ENCODE peak calls at places on chromosomes 13 and 19, in seven cellular contexts. One of them, this sample, is unnamed.

GRCh38 chr13:94712812-94713555 is 639 bp upstream of the SOX21 start:
- DNase-seq in AG09319: peak; percentile 11
- DNase-seq in ACHN: peak; percentile 45
- DNase-seq in fibroblast of lung: peak; percentile 59
- DNase-seq in activated T-cell treated with anti-CD3 and anti-CD28 coated beads, Interleukin-2, amount 50 U/mL, for 4 hours: no peak
- DNase-seq in activated CD4-positive, alpha-beta T cell treated with anti-CD3 and anti-CD28 coated beads, Interleukin-2, amount 50 U/mL, for 1 hour: no peak
- DNase-seq in GM04504: peak; percentile 26
- DNase-seq in this sample: peak; percentile 69

GRCh38 chr13:109243311-109243951 is 543.0 kb downstream of the IRS2 start:
- DNase-seq in activated CD4-positive, alpha-beta T cell treated with anti-CD3 and anti-CD28 coated beads, Interleukin-2, amount 50 U/mL, for 1 hour: no peak
- DNase-seq in ACHN: peak; percentile 63
- DNase-seq in activated T-cell treated with anti-CD3 and anti-CD28 coated beads, Interleukin-2, amount 50 U/mL, for 4 hours: no peak
- DNase-seq in AG09319: peak; percentile 51
- DNase-seq in GM04504: peak; percentile 73
- DNase-seq in fibroblast of lung: peak; percentile 83
- DNase-seq in this sample: no peak

GRCh38 chr13:67223024-67223423 is 7.1 kb downstream of the PCDH9 start:
- DNase-seq in activated T-cell treated with anti-CD3 and anti-CD28 coated beads, Interleukin-2, amount 50 U/mL, for 4 hours: no peak
- DNase-seq in AG09319: no peak
- DNase-seq in GM04504: no peak
- DNase-seq in fibroblast of lung: peak; percentile 66
- DNase-seq in ACHN: no peak
- DNase-seq in activated CD4-positive, alpha-beta T cell treated with anti-CD3 and anti-CD28 coated beads, Interleukin-2, amount 50 U/mL, for 1 hour: no peak
- DNase-seq in this sample: no peak

GRCh38 chr13:39577833-39578232 is 25.2 kb downstream of the LHFPL6 start:
- DNase-seq in AG09319: no peak
- DNase-seq in fibroblast of lung: no peak
- DNase-seq in ACHN: no peak
- DNase-seq in activated CD4-positive, alpha-beta T cell treated with anti-CD3 and anti-CD28 coated beads, Interleukin-2, amount 50 U/mL, for 1 hour: no peak
- DNase-seq in GM04504: no peak
- DNase-seq in activated T-cell treated with anti-CD3 and anti-CD28 coated beads, Interleukin-2, amount 50 U/mL, for 4 hours: no peak
- DNase-seq in this sample: no peak

GRCh38 chr19:34432797-34433196 is 4.6 kb downstream of the UBA2 start:
- DNase-seq in activated CD4-positive, alpha-beta T cell treated with anti-CD3 and anti-CD28 coated beads, Interleukin-2, amount 50 U/mL, for 1 hour: no peak
- DNase-seq in ACHN: no peak
- DNase-seq in activated T-cell treated with anti-CD3 and anti-CD28 coated beads, Interleukin-2, amount 50 U/mL, for 4 hours: no peak
- DNase-seq in AG09319: no peak
- DNase-seq in GM04504: no peak
- DNase-seq in fibroblast of lung: peak; percentile 20
- DNase-seq in this sample: no peak

GRCh38 chr13:113603116-113603710 is 18.7 kb downstream of the TFDP1 start:
- DNase-seq in fibroblast of lung: no peak
- DNase-seq in activated CD4-positive, alpha-beta T cell treated with anti-CD3 and anti-CD28 coated beads, Interleukin-2, amount 50 U/mL, for 1 hour: no peak
- DNase-seq in activated T-cell treated with anti-CD3 and anti-CD28 coated beads, Interleukin-2, amount 50 U/mL, for 4 hours: no peak
- DNase-seq in ACHN: no peak
- DNase-seq in AG09319: no peak
- DNase-seq in GM04504: no peak
- DNase-seq in this sample: no peak

GRCh38 chr13:110340812-110341444 is 33.8 kb downstream of the COL4A2 start:
- DNase-seq in activated T-cell treated with anti-CD3 and anti-CD28 coated beads, Interleukin-2, amount 50 U/mL, for 4 hours: peak; percentile 48
- DNase-seq in GM04504: no peak
- DNase-seq in activated CD4-positive, alpha-beta T cell treated with anti-CD3 and anti-CD28 coated beads, Interleukin-2, amount 50 U/mL, for 1 hour: peak; percentile 20
- DNase-seq in AG09319: no peak
- DNase-seq in ACHN: no peak
- DNase-seq in fibroblast of lung: peak; percentile 87
- DNase-seq in this sample: no peak

GRCh38 chr19:19406878-19407639 is 1.6 kb downstream of the GATAD2A start:
- DNase-seq in ACHN: peak; percentile 45
- DNase-seq in activated T-cell treated with anti-CD3 and anti-CD28 coated beads, Interleukin-2, amount 50 U/mL, for 4 hours: peak; percentile 43
- DNase-seq in fibroblast of lung: peak; percentile 55
- DNase-seq in activated CD4-positive, alpha-beta T cell treated with anti-CD3 and anti-CD28 coated beads, Interleukin-2, amount 50 U/mL, for 1 hour: peak; percentile 56
- DNase-seq in AG09319: no peak
- DNase-seq in GM04504: peak; percentile 42
- DNase-seq in this sample: peak; percentile 35

GRCh38 chr19:18895038-18895827 is 725 bp downstream of the CERS1 start:
- DNase-seq in ACHN: peak; percentile 57
- DNase-seq in activated T-cell treated with anti-CD3 and anti-CD28 coated beads, Interleukin-2, amount 50 U/mL, for 4 hours: no peak
- DNase-seq in fibroblast of lung: peak; percentile 31
- DNase-seq in GM04504: no peak
- DNase-seq in AG09319: no peak
- DNase-seq in activated CD4-positive, alpha-beta T cell treated with anti-CD3 and anti-CD28 coated beads, Interleukin-2, amount 50 U/mL, for 1 hour: no peak
- DNase-seq in this sample: peak; percentile 36

GRCh38 chr19:9936151-9937000 is at the start of gene OLFM2:
- DNase-seq in activated T-cell treated with anti-CD3 and anti-CD28 coated beads, Interleukin-2, amount 50 U/mL, for 4 hours: peak; percentile 27
- DNase-seq in AG09319: no peak
- DNase-seq in GM04504: no peak
- DNase-seq in fibroblast of lung: no peak
- DNase-seq in activated CD4-positive, alpha-beta T cell treated with anti-CD3 and anti-CD28 coated beads, Interleukin-2, amount 50 U/mL, for 1 hour: no peak
- DNase-seq in ACHN: no peak
- DNase-seq in this sample: no peak

GRCh38 chr19:10431254-10431942 is 11.1 kb downstream of the PDE4A start:
- DNase-seq in ACHN: peak; percentile 16
- DNase-seq in AG09319: no peak
- DNase-seq in GM04504: no peak
- DNase-seq in activated T-cell treated with anti-CD3 and anti-CD28 coated beads, Interleukin-2, amount 50 U/mL, for 4 hours: no peak
- DNase-seq in activated CD4-positive, alpha-beta T cell treated with anti-CD3 and anti-CD28 coated beads, Interleukin-2, amount 50 U/mL, for 1 hour: no peak
- DNase-seq in fibroblast of lung: no peak
- DNase-seq in this sample: no peak

GRCh38 chr19:33394006-33394722 is 20.7 kb downstream of the CEBPG start:
- DNase-seq in activated CD4-positive, alpha-beta T cell treated with anti-CD3 and anti-CD28 coated beads, Interleukin-2, amount 50 U/mL, for 1 hour: no peak
- DNase-seq in ACHN: no peak
- DNase-seq in GM04504: peak; percentile 84
- DNase-seq in activated T-cell treated with anti-CD3 and anti-CD28 coated beads, Interleukin-2, amount 50 U/mL, for 4 hours: no peak
- DNase-seq in AG09319: peak; percentile 43
- DNase-seq in fibroblast of lung: peak; percentile 82
- DNase-seq in this sample: no peak

GRCh38 chr13:92843549-92843948 is 383.1 kb upstream of the GPC6 start:
- DNase-seq in AG09319: peak; percentile 35
- DNase-seq in ACHN: peak; percentile 73
- DNase-seq in GM04504: peak; percentile 37
- DNase-seq in activated T-cell treated with anti-CD3 and anti-CD28 coated beads, Interleukin-2, amount 50 U/mL, for 4 hours: no peak
- DNase-seq in activated CD4-positive, alpha-beta T cell treated with anti-CD3 and anti-CD28 coated beads, Interleukin-2, amount 50 U/mL, for 1 hour: no peak
- DNase-seq in fibroblast of lung: peak; percentile 88
- DNase-seq in this sample: no peak

GRCh38 chr19:43784981-43785808 is 4.4 kb upstream of the KCNN4 start:
- DNase-seq in activated CD4-positive, alpha-beta T cell treated with anti-CD3 and anti-CD28 coated beads, Interleukin-2, amount 50 U/mL, for 1 hour: no peak
- DNase-seq in ACHN: peak; percentile 78
- DNase-seq in AG09319: peak; percentile 35
- DNase-seq in GM04504: no peak
- DNase-seq in fibroblast of lung: peak; percentile 77
- DNase-seq in activated T-cell treated with anti-CD3 and anti-CD28 coated beads, Interleukin-2, amount 50 U/mL, for 4 hours: peak; percentile 27
- DNase-seq in this sample: no peak

GRCh38 chr19:11560404-11560988 is 1.5 kb upstream of the ELOF1 start:
- DNase-seq in GM04504: no peak
- DNase-seq in AG09319: peak; percentile 40
- DNase-seq in ACHN: peak; percentile 58
- DNase-seq in fibroblast of lung: peak; percentile 77
- DNase-seq in activated T-cell treated with anti-CD3 and anti-CD28 coated beads, Interleukin-2, amount 50 U/mL, for 4 hours: peak; percentile 48
- DNase-seq in activated CD4-positive, alpha-beta T cell treated with anti-CD3 and anti-CD28 coated beads, Interleukin-2, amount 50 U/mL, for 1 hour: peak; percentile 46
- DNase-seq in this sample: no peak

GRCh38 chr13:109871018-109871370 is 84.6 kb upstream of the IRS2 start:
- DNase-seq in fibroblast of lung: peak; percentile 43
- DNase-seq in activated T-cell treated with anti-CD3 and anti-CD28 coated beads, Interleukin-2, amount 50 U/mL, for 4 hours: no peak
- DNase-seq in ACHN: no peak
- DNase-seq in AG09319: no peak
- DNase-seq in GM04504: no peak
- DNase-seq in activated CD4-positive, alpha-beta T cell treated with anti-CD3 and anti-CD28 coated beads, Interleukin-2, amount 50 U/mL, for 1 hour: no peak
- DNase-seq in this sample: no peak

GRCh38 chr19:48061401-48062344 is 17.8 kb upstream of the CABP5 start:
- DNase-seq in fibroblast of lung: no peak
- DNase-seq in activated CD4-positive, alpha-beta T cell treated with anti-CD3 and anti-CD28 coated beads, Interleukin-2, amount 50 U/mL, for 1 hour: no peak
- DNase-seq in AG09319: no peak
- DNase-seq in GM04504: no peak
- DNase-seq in activated T-cell treated with anti-CD3 and anti-CD28 coated beads, Interleukin-2, amount 50 U/mL, for 4 hours: no peak
- DNase-seq in ACHN: no peak
- DNase-seq in this sample: no peak

GRCh38 chr13:113350065-113350937 is 13.6 kb downstream of the GRTP1 start:
- DNase-seq in GM04504: no peak
- DNase-seq in activated CD4-positive, alpha-beta T cell treated with anti-CD3 and anti-CD28 coated beads, Interleukin-2, amount 50 U/mL, for 1 hour: no peak
- DNase-seq in fibroblast of lung: no peak
- DNase-seq in ACHN: no peak
- DNase-seq in AG09319: no peak
- DNase-seq in activated T-cell treated with anti-CD3 and anti-CD28 coated beads, Interleukin-2, amount 50 U/mL, for 4 hours: no peak
- DNase-seq in this sample: no peak

This sample was measured in caudate nucleus.